ENCODE peak calls at places on chromosomes 4 and X, in eight cellular contexts. T, X, G, N, R, L, P and F are unnamed samples. For H3K4me1, the result is how much of the 10 kb centered on the place peaks cover.

GRCh38 chrX:135383249-135383648 is 38.5 kb upstream of the SMIM10L2A start:
- DNase-seq in G (no peak), P (no peak), N (no peak), X (no peak), T (no peak), R (no peak), L (no peak), F (no peak)

GRCh38 chr4:153019906-153020305 is 83.8 kb downstream of the FHDC1 start:
- DNase-seq in R (no peak), T (no peak), P (no peak), X (no peak), G (no peak), N (no peak), L (no peak), F (no peak)

GRCh38 chrX:30141966-30142365 is 73.4 kb upstream of the MAGEB2 start:
- DNase-seq in L (no peak), T (peak), P (peak), R (no peak), X (no peak), N (peak), G (no peak), F (no peak)

GRCh38 chrX:97995834-97996233 is 1112.1 kb downstream of the RPA4 start:
- DNase-seq in X (no peak), G (no peak), R (no peak), L (no peak), T (no peak), P (no peak), N (no peak), F (no peak)

GRCh38 chr4:105624530-105624929 is 72.1 kb downstream of the ARHGEF38 start:
- DNase-seq in R (peak), X (no peak), P (no peak), L (no peak), N (no peak), T (peak), G (peak), F (no peak)

GRCh38 chrX:41516995-41517660 is 70.0 kb downstream of the NYX start:
- DNase-seq in G (no peak), N (no peak), X (no peak), T (no peak), P (no peak), L (no peak), R (no peak), F (no peak)

GRCh38 chrX:97039363-97040029 is 155.8 kb downstream of the RPA4 start:
- DNase-seq in N (no peak), L (no peak), P (peak), X (peak), R (peak), G (peak), T (peak), F (no peak)

GRCh38 chr4:125951275-125951887 is 636.6 kb downstream of the FAT4 start:
- DNase-seq in T (peak), L (no peak), R (no peak), N (no peak), P (no peak), G (no peak), X (no peak), F (no peak)

GRCh38 chr4:33709247-33709646 is 2535.1 kb downstream of the ARAP2 start:
- DNase-seq in L (no peak), T (peak), X (no peak), R (no peak), G (no peak), P (no peak), N (no peak), F (no peak)

GRCh38 chr4:68175562-68176155 is 46.0 kb upstream of the TMPRSS11F start:
- DNase-seq in L (no peak), X (peak), N (peak), T (peak), R (no peak), P (peak), G (peak), F (no peak)

GRCh38 chr4:167883271-167883670 is 209.1 kb upstream of the ANXA10 start:
- DNase-seq in N (no peak), G (no peak), R (no peak), P (no peak), L (no peak), X (no peak), T (no peak), F (no peak)

GRCh38 chrX:30085571-30085970 is 129.8 kb upstream of the MAGEB2 start:
- DNase-seq in G (no peak), N (no peak), T (no peak), P (no peak), X (no peak), L (no peak), R (no peak), F (no peak)

GRCh38 chr4:52052475-52052780 is 1.3 kb downstream of the SPATA18 start:
- DNase-seq in R (no peak), G (no peak), P (no peak), N (no peak), X (peak), L (no peak), T (peak), F (peak)

GRCh38 chr4:6986067-6986780 is 56.9 kb upstream of the TADA2B start:
- DNase-seq in G (no peak), P (peak), R (peak), L (no peak), T (peak), X (peak), N (no peak), F (peak)

GRCh38 chr4:164617426-164617825 is 136.5 kb upstream of the SMIM31 start:
- DNase-seq in T (no peak), N (no peak), R (no peak), L (no peak), X (no peak), P (no peak), G (no peak), F (no peak)
- H3K4me1 ChIP-seq in T (under half), N (under half), R (under half), L (under half), X (under half), P (under half), G (under half), F (under half)

GRCh38 chr4:8270912-8271815 is 1.6 kb downstream of the HTRA3 start:
- DNase-seq in T (peak), N (no peak), R (no peak), L (no peak), X (no peak), G (no peak), P (no peak), F (no peak)
- H3K4me3 ChIP-seq in T (no peak), N (no peak), R (peak), L (peak), X (peak), G (no peak), P (no peak), F (peak)

GRCh38 chr4:1349359-1350168 is 2.6 kb downstream of the UVSSA start:
- DNase-seq in T (no peak), X (no peak), L (no peak), G (no peak), P (no peak), N (no peak), R (no peak), F (no peak)
- H3K4me1 ChIP-seq in T (under half), X (under half), L (under half), G (under half), P (under half), N (under half), R (under half), F (under half)

GRCh38 chr4:25169446-25169845 is 9.2 kb upstream of the SEPSECS start:
- DNase-seq in L (no peak), P (no peak), R (no peak), G (no peak), X (no peak), T (no peak), N (no peak), F (no peak)

GRCh38 chr4:25165916-25166315 is 5.7 kb upstream of the SEPSECS start:
- DNase-seq in N (no peak), X (no peak), G (no peak), L (no peak), R (no peak), P (no peak), T (no peak), F (no peak)

GRCh38 chr4:25174674-25175073 is 14.4 kb upstream of the SEPSECS start:
- DNase-seq in G (no peak), X (no peak), N (no peak), L (no peak), T (peak), P (peak), R (no peak), F (no peak)

GRCh38 chr4:25172964-25173917 is 13.0 kb upstream of the SEPSECS start:
- DNase-seq in P (peak), X (no peak), R (peak), N (no peak), T (peak), L (no peak), G (no peak), F (peak)

DNA sequence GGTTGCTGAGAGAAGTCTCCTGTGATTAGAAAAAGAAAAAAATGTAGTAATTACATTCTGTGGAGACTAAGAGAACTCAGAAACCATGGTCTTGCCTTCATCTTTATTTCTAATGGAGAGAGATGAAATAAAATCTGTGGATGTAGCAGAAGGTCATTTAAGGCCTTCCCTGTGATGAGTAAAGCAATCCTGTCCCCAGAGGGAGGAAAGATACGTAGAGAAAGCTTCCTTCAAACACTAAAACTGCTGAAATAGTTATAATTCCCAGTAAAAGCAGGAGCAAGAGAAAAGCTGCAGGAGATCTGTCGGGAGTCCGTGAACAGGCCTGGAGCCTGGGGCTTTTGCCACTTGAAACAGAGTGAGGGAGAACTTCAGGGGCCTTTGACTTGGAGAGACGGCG is 11.2 kb upstream of the SEPSECS start:
- DNase-seq in X (no peak), G (no peak), L (no peak), T (no peak), N (no peak), R (no peak), P (no peak), F (no peak)
- H3K4me3 ChIP-seq in X (no peak), G (no peak), L (no peak), T (no peak), N (no peak), R (no peak), P (no peak), F (no peak)

DNA sequence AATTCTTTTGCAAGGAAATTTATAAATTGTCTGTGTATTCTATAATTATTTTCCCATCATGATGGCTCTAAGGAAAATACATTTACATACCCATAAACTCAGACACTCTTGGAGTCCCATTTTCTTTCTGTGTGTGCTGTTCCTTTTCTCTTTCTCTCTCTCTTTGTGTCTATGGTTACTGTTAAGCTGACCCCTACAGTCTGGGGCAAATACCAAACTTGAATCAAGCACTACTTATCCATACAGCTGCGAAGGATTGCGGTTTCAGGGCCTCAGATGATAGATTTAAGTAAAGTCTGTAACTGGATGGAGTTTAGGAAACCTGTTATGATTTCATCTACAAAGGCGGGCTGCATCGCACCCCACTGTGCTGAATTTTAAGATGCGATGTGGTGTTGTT is 150.2 kb downstream of the SHROOM3 start:
- DNase-seq in G (no peak), N (no peak), R (no peak), T (no peak), L (no peak), P (no peak), X (no peak), F (no peak)
- H3K4me1 ChIP-seq in G (under half), N (under half), R (under half), T (under half), L (under half), P (under half), X (under half), F (under half)

GRCh38 chr4:124748965-124749364 is 36.4 kb upstream of the ANKRD50 start:
- DNase-seq in R (no peak), X (no peak), G (no peak), N (no peak), L (no peak), P (no peak), T (no peak), F (no peak)

GRCh38 chr4:124743711-124744110 is 31.2 kb upstream of the ANKRD50 start:
- DNase-seq in X (no peak), G (no peak), T (no peak), L (no peak), P (no peak), R (no peak), N (no peak), F (no peak)

DNA sequence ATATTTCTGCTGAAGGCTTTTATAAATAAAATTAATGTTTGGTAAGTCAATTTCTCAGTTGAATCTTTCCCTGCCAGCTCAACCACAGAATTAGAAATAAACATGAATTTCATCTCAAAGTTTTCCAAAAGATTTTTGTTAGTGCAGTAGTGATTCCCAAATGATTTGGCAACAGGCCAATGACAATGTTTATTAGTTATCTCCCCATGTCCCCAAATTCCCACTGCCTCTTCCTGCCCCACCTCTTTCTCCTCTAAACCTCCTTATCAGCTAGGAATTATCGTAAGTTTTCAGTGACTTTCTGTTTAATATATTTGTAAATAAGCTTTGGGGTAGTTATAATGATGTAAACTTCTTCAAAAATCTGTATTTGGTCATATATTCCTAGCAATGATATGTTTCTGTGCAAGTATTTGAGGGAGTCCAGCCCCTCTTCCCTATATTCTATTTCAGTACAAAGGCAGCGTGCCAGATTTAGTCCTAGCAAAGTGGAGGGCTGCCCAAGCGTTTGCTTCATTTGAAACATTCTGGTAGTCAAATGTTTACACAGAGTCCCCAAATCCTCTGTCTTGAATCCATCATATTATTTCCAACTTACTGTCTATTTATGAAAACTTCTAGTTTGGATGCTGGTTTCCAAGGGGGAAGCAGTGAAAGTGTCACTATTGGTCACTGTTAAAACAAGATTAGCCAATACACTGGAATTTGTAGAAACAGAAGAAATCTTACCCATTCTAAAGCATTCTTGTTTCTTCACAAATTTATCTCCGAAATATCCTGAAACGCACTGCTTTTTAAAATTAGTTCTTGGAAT is 33.7 kb upstream of the ANKRD50 start:
- DNase-seq in X (no peak), G (no peak), N (no peak), R (peak), P (no peak), T (peak), L (no peak), F (no peak)
- H3K4me3 ChIP-seq in X (no peak), G (no peak), N (no peak), R (peak), P (no peak), T (no peak), L (no peak), F (no peak)